ENCODE peak calls at places on chromosome 14, in five cellular contexts. One of them, this sample, is unnamed. For H3K4me1, the result is how much of the 10 kb centered on the place peaks cover.

GRCh38 chr14:22570132-22570949 is 18.7 kb downstream of the DAD1 start:
- DNase-seq in body of pancreas: peak
- DNase-seq in thyroid gland: peak
- DNase-seq in PC-3: peak
- DNase-seq in esophagus squamous epithelium: no peak
- DNase-seq in this sample: peak

GRCh38 chr14:31834616-31835015 is 242.5 kb upstream of the ARHGAP5 start:
- DNase-seq in body of pancreas: no peak
- DNase-seq in thyroid gland: peak
- DNase-seq in PC-3: peak
- DNase-seq in esophagus squamous epithelium: no peak
- DNase-seq in this sample: no peak

GRCh38 chr14:35213869-35214387 is 78.3 kb upstream of the PSMA6 start:
- DNase-seq in body of pancreas: no peak
- DNase-seq in thyroid gland: no peak
- DNase-seq in PC-3: peak
- DNase-seq in esophagus squamous epithelium: no peak
- DNase-seq in this sample: no peak

GRCh38 chr14:64364907-64365306 is 23.2 kb upstream of the MTHFD1 start:
- DNase-seq in body of pancreas: no peak
- DNase-seq in thyroid gland: no peak
- DNase-seq in PC-3: peak
- DNase-seq in esophagus squamous epithelium: no peak
- DNase-seq in this sample: no peak

GRCh38 chr14:75044322-75044721 is 6.9 kb downstream of the MLH3 start:
- DNase-seq in body of pancreas: no peak
- DNase-seq in thyroid gland: no peak
- DNase-seq in PC-3: peak
- DNase-seq in esophagus squamous epithelium: no peak
- DNase-seq in this sample: no peak

GRCh38 chr14:39102265-39102968 is 618 bp downstream of the SEC23A start:
- DNase-seq in body of pancreas: peak
- DNase-seq in thyroid gland: peak
- DNase-seq in PC-3: peak
- DNase-seq in esophagus squamous epithelium: no peak
- DNase-seq in this sample: peak

GRCh38 chr14:60515696-60516284 is 6.8 kb downstream of the SIX6 start:
- DNase-seq in body of pancreas: no peak
- DNase-seq in thyroid gland: no peak
- DNase-seq in PC-3: no peak
- DNase-seq in esophagus squamous epithelium: no peak
- DNase-seq in this sample: no peak

GRCh38 chr14:71523630-71524320 is 408.5 kb upstream of the RGS6 start:
- DNase-seq in body of pancreas: no peak
- DNase-seq in thyroid gland: no peak
- DNase-seq in PC-3: no peak
- DNase-seq in esophagus squamous epithelium: no peak
- DNase-seq in this sample: no peak

GRCh38 chr14:41605550-41606248 is 977 bp upstream of the LRFN5 start:
- DNase-seq in body of pancreas: no peak
- DNase-seq in thyroid gland: no peak
- DNase-seq in PC-3: no peak
- DNase-seq in esophagus squamous epithelium: no peak
- DNase-seq in this sample: no peak

GRCh38 chr14:77024171-77024627 is 4.3 kb downstream of the IRF2BPL start:
- DNase-seq in body of pancreas: peak
- DNase-seq in thyroid gland: peak
- DNase-seq in PC-3: peak
- DNase-seq in esophagus squamous epithelium: no peak
- DNase-seq in this sample: peak

GRCh38 chr14:88255798-88256197 is 67.3 kb downstream of the KCNK10 start:
- DNase-seq in body of pancreas: no peak
- DNase-seq in thyroid gland: no peak
- DNase-seq in PC-3: no peak
- DNase-seq in esophagus squamous epithelium: no peak
- DNase-seq in this sample: no peak

GRCh38 chr14:92729632-92730358 is 18.6 kb downstream of the LGMN start:
- DNase-seq in body of pancreas: no peak
- DNase-seq in thyroid gland: no peak
- DNase-seq in PC-3: peak
- DNase-seq in esophagus squamous epithelium: no peak
- DNase-seq in this sample: no peak

GRCh38 chr14:65656554-65656953 is 244.0 kb downstream of the FUT8 start:
- DNase-seq in body of pancreas: no peak
- DNase-seq in thyroid gland: no peak
- DNase-seq in PC-3: no peak
- DNase-seq in esophagus squamous epithelium: no peak
- DNase-seq in this sample: no peak

GRCh38 chr14:72142328-72142727 is 210.1 kb downstream of the RGS6 start:
- DNase-seq in body of pancreas: no peak
- DNase-seq in thyroid gland: no peak
- DNase-seq in PC-3: no peak
- DNase-seq in esophagus squamous epithelium: no peak
- DNase-seq in this sample: no peak

GRCh38 chr14:90740081-90740480 is 76.1 kb downstream of the TTC7B start:
- DNase-seq in body of pancreas: peak
- DNase-seq in thyroid gland: no peak
- DNase-seq in PC-3: no peak
- DNase-seq in esophagus squamous epithelium: no peak
- DNase-seq in this sample: no peak

GRCh38 chr14:104447750-104448149 is 131.8 kb upstream of the C14orf180 start:
- DNase-seq in body of pancreas: no peak
- DNase-seq in thyroid gland: no peak
- DNase-seq in PC-3: no peak
- DNase-seq in esophagus squamous epithelium: no peak
- DNase-seq in this sample: no peak

GRCh38 chr14:103932791-103933490 is 4.7 kb downstream of the TDRD9 start:
- DNase-seq in body of pancreas: no peak
- DNase-seq in thyroid gland: no peak
- DNase-seq in PC-3: peak
- DNase-seq in esophagus squamous epithelium: no peak
- DNase-seq in this sample: no peak

GRCh38 chr14:21268612-21269251 is 510 bp downstream of the HNRNPC start:
- DNase-seq in body of pancreas: peak
- DNase-seq in thyroid gland: peak
- DNase-seq in PC-3: peak
- DNase-seq in esophagus squamous epithelium: no peak
- DNase-seq in this sample: peak

GRCh38 chr14:38775986-38776385 is 327.0 kb downstream of the SEC23A start:
- DNase-seq in body of pancreas: no peak
- DNase-seq in thyroid gland: no peak
- DNase-seq in PC-3: no peak
- DNase-seq in esophagus squamous epithelium: no peak
- DNase-seq in this sample: no peak

GRCh38 chr14:30373053-30373849 is 185.7 kb upstream of the G2E3 start:
- DNase-seq in body of pancreas: no peak
- DNase-seq in thyroid gland: no peak
- DNase-seq in PC-3: no peak
- DNase-seq in esophagus squamous epithelium: no peak
- DNase-seq in this sample: no peak

GRCh38 chr14:85530626-85531025 is 682 bp downstream of the FLRT2 start:
- DNase-seq in body of pancreas: no peak
- DNase-seq in thyroid gland: no peak
- DNase-seq in PC-3: no peak
- DNase-seq in esophagus squamous epithelium: no peak
- DNase-seq in this sample: no peak
- H3K4me3 ChIP-seq in body of pancreas: peak
- H3K4me3 ChIP-seq in thyroid gland: peak
- H3K4me3 ChIP-seq in PC-3: no peak
- H3K4me3 ChIP-seq in esophagus squamous epithelium: peak
- H3K4me3 ChIP-seq in this sample: no peak

DNA sequence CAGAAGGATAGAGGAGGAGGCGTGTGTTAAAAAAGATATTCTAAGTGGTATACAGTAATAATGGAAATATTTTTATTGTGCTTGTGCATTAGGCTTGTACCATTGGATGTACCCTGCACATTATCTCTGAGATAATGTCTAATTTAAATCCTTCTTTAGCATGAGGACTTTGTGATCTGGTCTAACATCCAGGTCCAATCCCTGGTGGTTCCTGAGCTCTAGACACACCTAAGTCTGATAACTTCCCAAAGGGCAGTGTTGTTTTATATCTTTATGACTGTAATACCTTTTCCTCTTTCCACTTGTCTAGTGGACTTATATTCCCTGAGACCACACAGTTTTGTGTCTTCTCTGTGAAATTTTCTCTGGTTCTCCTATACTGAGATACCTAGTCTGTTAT is 20.7 kb downstream of the PRPF39 start:
- DNase-seq in body of pancreas: no peak
- DNase-seq in thyroid gland: no peak
- DNase-seq in PC-3: no peak
- DNase-seq in esophagus squamous epithelium: no peak
- DNase-seq in this sample: no peak
- H3K27ac ChIP-seq in body of pancreas: no peak
- H3K27ac ChIP-seq in thyroid gland: no peak
- H3K27ac ChIP-seq in PC-3: no peak
- H3K27ac ChIP-seq in esophagus squamous epithelium: no peak
- H3K27ac ChIP-seq in this sample: no peak

GRCh38 chr14:51189600-51190376 is 50.3 kb upstream of the TMX1 start:
- DNase-seq in body of pancreas: no peak
- DNase-seq in thyroid gland: no peak
- DNase-seq in PC-3: peak
- DNase-seq in esophagus squamous epithelium: no peak
- DNase-seq in this sample: no peak
- H3K4me1 ChIP-seq in body of pancreas: under half
- H3K4me1 ChIP-seq in thyroid gland: under half
- H3K4me1 ChIP-seq in PC-3: under half
- H3K4me1 ChIP-seq in esophagus squamous epithelium: under half
- H3K4me1 ChIP-seq in this sample: under half

DNA sequence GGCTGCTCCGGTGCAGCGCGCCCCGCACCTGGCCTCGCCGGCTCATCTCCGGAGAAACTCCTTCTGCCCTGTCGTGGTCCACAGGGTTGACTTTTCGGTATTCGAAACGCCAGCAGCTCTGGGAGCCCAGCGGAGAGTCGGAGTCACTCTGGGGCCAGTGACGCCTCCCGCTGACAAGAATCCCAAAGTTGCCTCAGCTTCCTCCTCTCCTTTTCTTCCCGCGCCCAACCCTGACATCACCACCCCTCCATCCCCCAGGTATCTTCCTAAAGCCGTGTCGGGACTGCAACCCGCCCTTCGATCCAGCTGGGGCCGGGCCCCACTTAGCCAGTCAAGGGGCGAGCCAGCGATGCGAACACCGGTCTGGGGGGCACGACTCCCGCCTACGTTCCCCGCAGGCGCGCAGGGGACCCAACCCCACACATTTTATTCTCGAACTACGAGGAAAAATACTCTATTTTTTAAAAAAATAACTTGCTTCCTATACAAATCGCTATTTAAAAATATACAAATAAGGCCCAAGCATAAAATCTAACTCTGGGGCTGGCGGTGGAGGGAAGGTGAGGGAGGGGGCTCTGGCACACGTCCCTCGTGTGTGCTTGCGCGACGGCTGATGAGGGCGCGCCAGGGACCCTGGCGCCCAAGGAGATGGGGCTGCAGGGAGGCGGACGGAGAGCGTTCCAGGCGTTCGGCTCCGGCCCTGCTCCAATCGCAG is 2.1 kb downstream of the NKX2-8 start:
- DNase-seq in body of pancreas: no peak
- DNase-seq in thyroid gland: no peak
- DNase-seq in PC-3: no peak
- DNase-seq in esophagus squamous epithelium: no peak
- DNase-seq in this sample: no peak
- H3K4me3 ChIP-seq in body of pancreas: no peak
- H3K4me3 ChIP-seq in thyroid gland: no peak
- H3K4me3 ChIP-seq in PC-3: peak
- H3K4me3 ChIP-seq in esophagus squamous epithelium: peak
- H3K4me3 ChIP-seq in this sample: no peak

GRCh38 chr14:52919971-52920370 is 30.9 kb downstream of the FERMT2 start:
- DNase-seq in body of pancreas: no peak
- DNase-seq in thyroid gland: no peak
- DNase-seq in PC-3: peak
- DNase-seq in esophagus squamous epithelium: no peak
- DNase-seq in this sample: no peak
- H3K27ac ChIP-seq in body of pancreas: peak
- H3K27ac ChIP-seq in thyroid gland: no peak
- H3K27ac ChIP-seq in PC-3: peak
- H3K27ac ChIP-seq in esophagus squamous epithelium: peak
- H3K27ac ChIP-seq in this sample: peak

GRCh38 chr14:105481886-105482454 is 4.7 kb upstream of the CRIP1 start:
- DNase-seq in body of pancreas: peak
- DNase-seq in thyroid gland: peak
- DNase-seq in PC-3: peak
- DNase-seq in esophagus squamous epithelium: peak
- DNase-seq in this sample: peak
- H3K4me1 ChIP-seq in body of pancreas: half or more
- H3K4me1 ChIP-seq in thyroid gland: under half
- H3K4me1 ChIP-seq in PC-3: under half
- H3K4me1 ChIP-seq in esophagus squamous epithelium: half or more
- H3K4me1 ChIP-seq in this sample: half or more